ENCODE peak calls at places on chromosomes 12 and 14, in six cellular contexts. U is neural progenitor cell, T is PC-3, H is SK-N-SH, N is GM23338, E is MM.1S. A is an unnamed sample.

GRCh38 chr14:75303415-75303814 is 24.8 kb downstream of the FOS start:
- DNase-seq in U (peak; percentile 83), T (peak; percentile 78), H (peak; percentile 69), N (peak; percentile 90), E (peak; percentile 48), A (peak; percentile 83)

GRCh38 chr12:88325076-88325827 is 183.1 kb downstream of the TMTC3 start:
- DNase-seq in U (no peak), T (peak; percentile 92), H (no peak), N (no peak), E (no peak), A (peak; percentile 89)

GRCh38 chr14:75715926-75716780 is 55.1 kb downstream of the TTLL5 start:
- DNase-seq in U (no peak), T (peak; percentile 80), H (no peak), N (peak; percentile 23), E (no peak), A (peak; percentile 67)

GRCh38 chr12:67434653-67435375 is 165.7 kb downstream of the CAND1 start:
- DNase-seq in U (no peak), T (peak; percentile 92), H (no peak), N (no peak), E (no peak), A (peak; percentile 97)

GRCh38 chr12:50764861-50765324 is 992 bp downstream of the ATF1 start:
- DNase-seq in U (no peak), T (peak; percentile 45), H (peak; percentile 69), N (no peak), E (peak; percentile 51), A (peak; percentile 67)

GRCh38 chr14:55052259-55052930 is 948 bp downstream of the MAPK1IP1L start:
- DNase-seq in U (no peak), T (peak; percentile 33), H (no peak), N (peak; percentile 39), E (peak; percentile 55), A (peak; percentile 64)

GRCh38 chr14:68047910-68048309 is 228.3 kb downstream of the RAD51B start:
- DNase-seq in U (no peak), T (peak; percentile 82), H (no peak), N (no peak), E (no peak), A (peak; percentile 55)

GRCh38 chr14:92352158-92352985 is 29.4 kb downstream of the SLC24A4 start:
- DNase-seq in U (peak; percentile 53), T (peak; percentile 23), H (no peak), N (peak; percentile 69), E (no peak), A (peak; percentile 35)

GRCh38 chr14:90757452-90757851 is 58.8 kb downstream of the TTC7B start:
- DNase-seq in U (no peak), T (no peak), H (no peak), N (no peak), E (no peak), A (peak; percentile 13)

GRCh38 chr12:121483950-121484349 is 84.0 kb downstream of the RNF34 start:
- DNase-seq in U (no peak), T (no peak), H (no peak), N (no peak), E (no peak), A (no peak)

GRCh38 chr12:13530966-13531365 is 334.4 kb downstream of the EMP1 start:
- DNase-seq in U (no peak), T (no peak), H (no peak), N (no peak), E (no peak), A (no peak)

GRCh38 chr12:6295187-6295811 is 15.2 kb upstream of the PLEKHG6 start:
- DNase-seq in U (no peak), T (peak; percentile 88), H (peak; percentile 44), N (peak; percentile 36), E (no peak), A (peak; percentile 93)

GRCh38 chr14:61994589-61994988 is 232.4 kb downstream of the SNAPC1 start:
- DNase-seq in U (no peak), T (no peak), H (no peak), N (no peak), E (no peak), A (no peak)

GRCh38 chr14:23009483-23009938 is 432 bp downstream of the C14orf93 start:
- DNase-seq in U (no peak), T (no peak), H (no peak), N (no peak), E (no peak), A (no peak)

GRCh38 chr12:58765653-58766554 is 154.4 kb downstream of the LRIG3 start:
- DNase-seq in U (no peak), T (peak; percentile 38), H (no peak), N (no peak), E (no peak), A (peak; percentile 25)

GRCh38 chr14:90040411-90040810 is 21.4 kb upstream of the KCNK13 start:
- DNase-seq in U (no peak), T (no peak), H (no peak), N (no peak), E (no peak), A (no peak)

GRCh38 chr12:5689773-5690172 is 255.3 kb downstream of the ANO2 start:
- DNase-seq in U (no peak), T (no peak), H (no peak), N (peak; percentile 24), E (no peak), A (no peak)

GRCh38 chr14:61929651-61930050 is 167.4 kb downstream of the SNAPC1 start:
- DNase-seq in U (no peak), T (no peak), H (no peak), N (no peak), E (no peak), A (no peak)

GRCh38 chr14:61511558-61511924 is 183.8 kb upstream of the HIF1A start:
- DNase-seq in U (no peak), T (no peak), H (no peak), N (no peak), E (no peak), A (no peak)

GRCh38 chr12:98845957-98846356 is 200.9 kb downstream of the APAF1 start:
- DNase-seq in U (no peak), T (peak; percentile 48), H (no peak), N (no peak), E (no peak), A (peak; percentile 13)

GRCh38 chr12:50572275-50572674 is 67.5 kb downstream of the DIP2B start:
- DNase-seq in U (no peak), T (peak; percentile 58), H (peak; percentile 33), N (peak; percentile 27), E (no peak), A (peak; percentile 94)

GRCh38 chr12:14893471-14894250 is 8.0 kb upstream of the MGP start:
- DNase-seq in U (no peak), T (no peak), H (no peak), N (no peak), E (no peak), A (no peak)

GRCh38 chr14:39268393-39268792 is 34.7 kb downstream of the MIA2 start:
- DNase-seq in U (peak; percentile 8), T (peak; percentile 16), H (no peak), N (no peak), E (peak; percentile 18), A (peak; percentile 49)

DNA sequence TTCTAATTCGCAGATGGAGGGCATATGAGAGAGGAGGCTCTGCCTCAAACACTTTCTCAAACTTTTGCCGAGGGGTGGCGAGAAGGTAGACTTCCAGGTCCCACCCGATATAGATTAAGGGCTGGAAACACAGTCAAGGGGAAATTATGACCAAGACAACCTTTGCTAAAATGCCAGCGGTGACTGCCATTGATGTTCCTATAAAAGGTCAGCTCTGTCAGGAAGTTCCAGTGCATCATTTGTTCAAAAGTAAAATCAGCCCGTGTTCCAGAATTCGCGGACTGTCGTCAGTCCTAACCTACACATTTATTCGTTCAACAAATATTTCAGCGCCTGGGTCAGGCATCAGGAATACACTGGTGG is 818 bp upstream of the PAPOLA start:
- DNase-seq in U (no peak), T (peak; percentile 14), H (peak; percentile 17), N (no peak), E (peak; percentile 8), A (no peak)
- H3K27ac ChIP-seq in U (no peak overlapping the region), T (peak overlapping the region; percentile 63), H (peak overlapping the region; percentile 86), N (peak overlapping the region; percentile 97), E (peak overlapping the region; percentile 52), A (peak overlapping the region; percentile 83)

GRCh38 chr12:581746-582145 is 81.5 kb downstream of the NINJ2 start:
- DNase-seq in U (no peak), T (no peak), H (no peak), N (no peak), E (no peak), A (no peak)

GRCh38 chr12:579450-580110 is 83.7 kb downstream of the NINJ2 start:
- DNase-seq in U (peak; percentile 58), T (no peak), H (no peak), N (no peak), E (no peak), A (no peak)

GRCh38 chr12:578743-579449 is 84.3 kb downstream of the NINJ2 start:
- DNase-seq in U (no peak), T (no peak), H (no peak), N (no peak), E (no peak), A (no peak)

GRCh38 chr12:581321-581720 is 81.9 kb downstream of the NINJ2 start:
- DNase-seq in U (no peak), T (no peak), H (no peak), N (no peak), E (no peak), A (no peak)

GRCh38 chr12:580813-581212 is 82.4 kb downstream of the NINJ2 start:
- DNase-seq in U (no peak), T (no peak), H (no peak), N (no peak), E (no peak), A (no peak)
- H3F3A ChIP-seq in U (peaks cover 47% of the 10 kb centered on the region), T (no peaks in the 10 kb centered on the region), H (no peaks in the 10 kb centered on the region), N (no peaks in the 10 kb centered on the region), E (no peaks in the 10 kb centered on the region), A (no peaks in the 10 kb centered on the region)

DNA sequence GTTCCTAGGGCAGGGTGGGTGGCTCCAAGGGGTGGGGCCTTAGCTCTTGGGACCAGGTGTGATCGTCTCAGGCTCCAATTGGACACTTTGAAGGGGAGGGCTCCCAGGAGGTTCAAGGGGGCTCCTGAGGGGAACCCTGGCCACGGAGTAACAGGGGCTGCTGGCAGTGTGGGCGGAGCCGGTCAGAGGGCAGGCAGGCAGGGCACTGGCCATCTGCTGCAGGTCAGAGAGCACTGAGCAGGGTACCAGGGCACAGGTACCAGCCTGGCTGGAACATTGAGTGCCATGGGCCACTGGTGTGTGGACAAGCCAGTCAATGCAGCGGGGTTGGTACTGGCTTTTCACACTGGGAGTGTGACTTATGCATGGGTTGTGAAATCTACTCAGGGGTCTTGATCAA is 32.2 kb downstream of the SYNE3 start:
- DNase-seq in U (no peak), T (no peak), H (no peak), N (no peak), E (no peak), A (no peak)
- H3K27ac ChIP-seq in U (no peak overlapping the region), T (no peak overlapping the region), H (peak overlapping the region; percentile 98), N (no peak overlapping the region), E (no peak overlapping the region), A (no peak overlapping the region)

GRCh38 chr12:56163533-56164344 is 5.6 kb downstream of the MYL6 start:
- DNase-seq in U (no peak), T (no peak), H (no peak), N (peak; percentile 57), E (no peak), A (no peak)

GRCh38 chr12:56160160-56160763 is 2.1 kb downstream of the MYL6 start:
- DNase-seq in U (no peak), T (peak; percentile 28), H (no peak), N (peak; percentile 59), E (no peak), A (peak; percentile 71)

GRCh38 chr12:56160894-56161667 is 2.9 kb downstream of the MYL6 start:
- DNase-seq in U (peak; percentile 12), T (no peak), H (no peak), N (no peak), E (no peak), A (no peak)

GRCh38 chr12:56162468-56163290 is 4.5 kb downstream of the MYL6 start:
- DNase-seq in U (peak; percentile 29), T (no peak), H (no peak), N (peak; percentile 64), E (no peak), A (peak; percentile 15)

GRCh38 chr12:56161677-56162351 is 3.7 kb downstream of the MYL6 start:
- DNase-seq in U (peak; percentile 68), T (no peak), H (no peak), N (peak; percentile 23), E (no peak), A (peak; percentile 16)
- H3F3A ChIP-seq in U (peaks cover 85% of the 10 kb centered on the region), T (peaks cover 13% of the 10 kb centered on the region), H (peaks cover 69% of the 10 kb centered on the region), N (peaks cover 63% of the 10 kb centered on the region), E (peaks cover 49% of the 10 kb centered on the region), A (peaks cover 86% of the 10 kb centered on the region)

A was measured in GM23248.